ENCODE peak calls at places on chromosomes 12 and 14, in seven cellular contexts. J, P, T, V, F, A and L are unnamed samples. For H3K4me1, the result is how much of the 10 kb centered on the place peaks cover.

GRCh38 chr14:87877877-87878276 is 115.1 kb downstream of the GALC start:
- DNase-seq in J (no peak), P (no peak), T (no peak), V (no peak), F (no peak), A (no peak), L (no peak)

GRCh38 chr14:105622329-105622955 is 96.1 kb downstream of the TMEM121 start:
- DNase-seq in J (no peak), P (no peak), T (no peak), V (no peak), F (no peak), A (no peak), L (no peak)

GRCh38 chr14:69518341-69519101 is 34.0 kb downstream of the PLEKHD1 start:
- DNase-seq in J (no peak), P (peak), T (no peak), V (no peak), F (no peak), A (no peak), L (no peak)

GRCh38 chr12:107126688-107127481 is 33.5 kb upstream of the CRY1 start:
- DNase-seq in J (no peak), P (no peak), T (no peak), V (peak), F (no peak), A (no peak), L (no peak)

GRCh38 chr14:53432378-53432802 is 279.3 kb upstream of the DDHD1 start:
- DNase-seq in J (no peak), P (no peak), T (peak), V (peak), F (no peak), A (no peak), L (no peak)

GRCh38 chr14:80906946-80907345 is 34.6 kb downstream of the CEP128 start:
- DNase-seq in J (no peak), P (no peak), T (no peak), V (peak), F (no peak), A (no peak), L (no peak)

GRCh38 chr12:127125607-127126259 is 1141.2 kb upstream of the TMEM132C start:
- DNase-seq in J (no peak), P (no peak), T (peak), V (peak), F (no peak), A (no peak), L (no peak)

GRCh38 chr12:28759334-28759733 is 389.7 kb upstream of the FAR2 start:
- DNase-seq in J (no peak), P (no peak), T (peak), V (peak), F (no peak), A (no peak), L (no peak)

GRCh38 chr12:116206828-116207227 is 70.7 kb downstream of the MED13L start:
- DNase-seq in J (no peak), P (no peak), T (no peak), V (no peak), F (no peak), A (no peak), L (no peak)

GRCh38 chr12:92745874-92746553 is 43.2 kb downstream of the PLEKHG7 start:
- DNase-seq in J (peak), P (peak), T (peak), V (peak), F (peak), A (peak), L (no peak)

GRCh38 chr14:55136241-55136640 is 7.2 kb downstream of the LGALS3 start:
- DNase-seq in J (no peak), P (no peak), T (no peak), V (peak), F (no peak), A (no peak), L (no peak)

GRCh38 chr14:34461334-34462131 is 507 bp downstream of the SPTSSA start:
- DNase-seq in J (peak), P (peak), T (peak), V (peak), F (peak), A (peak), L (no peak)

GRCh38 chr12:82835217-82835616 is 148.5 kb downstream of the TMTC2 start:
- DNase-seq in J (no peak), P (no peak), T (peak), V (peak), F (no peak), A (no peak), L (no peak)

GRCh38 chr12:29634057-29634456 is 136.6 kb upstream of the OVCH1 start:
- DNase-seq in J (no peak), P (no peak), T (peak), V (peak), F (no peak), A (no peak), L (no peak)

GRCh38 chr12:20220339-20220738 is 148.0 kb upstream of the PDE3A start:
- DNase-seq in J (no peak), P (no peak), T (peak), V (peak), F (no peak), A (no peak), L (no peak)

GRCh38 chr14:35401422-35401729 is 3.2 kb downstream of the NFKBIA start:
- DNase-seq in J (no peak), P (no peak), T (no peak), V (no peak), F (no peak), A (no peak), L (no peak)

GRCh38 chr12:20259786-20260185 is 108.6 kb upstream of the PDE3A start:
- DNase-seq in J (no peak), P (no peak), T (no peak), V (no peak), F (no peak), A (no peak), L (no peak)

GRCh38 chr12:106113042-106113441 is 25.7 kb downstream of the NUAK1 start:
- DNase-seq in J (no peak), P (no peak), T (peak), V (peak), F (no peak), A (no peak), L (no peak)
- H3K4me1 ChIP-seq in J (under half), P (under half), T (under half), V (under half), F (half or more), A (half or more), L (under half)

GRCh38 chr12:62436164-62436503 is 30.5 kb upstream of the MON2 start:
- DNase-seq in J (no peak), P (no peak), T (no peak), V (no peak), F (peak), A (no peak), L (no peak)
- H3K4me3 ChIP-seq in J (peak), P (no peak), T (no peak), V (no peak), F (no peak), A (peak), L (peak)

GRCh38 chr12:118101051-118101450 is 2.8 kb downstream of the VSIG10 start:
- DNase-seq in J (no peak), P (no peak), T (no peak), V (no peak), F (no peak), A (no peak), L (no peak)

GRCh38 chr12:118102609-118103008 is 1.2 kb downstream of the VSIG10 start:
- DNase-seq in J (no peak), P (no peak), T (peak), V (no peak), F (no peak), A (no peak), L (no peak)

GRCh38 chr12:118098911-118099671 is 4.7 kb downstream of the VSIG10 start:
- DNase-seq in J (no peak), P (no peak), T (no peak), V (no peak), F (no peak), A (no peak), L (no peak)

GRCh38 chr12:118102070-118102469 is 1.7 kb downstream of the VSIG10 start:
- DNase-seq in J (no peak), P (peak), T (peak), V (peak), F (no peak), A (no peak), L (no peak)

GRCh38 chr12:118098456-118098855 is 5.4 kb downstream of the VSIG10 start:
- DNase-seq in J (no peak), P (no peak), T (peak), V (no peak), F (no peak), A (no peak), L (no peak)
- H3K27ac ChIP-seq in J (no peak), P (no peak), T (no peak), V (no peak), F (no peak), A (no peak), L (no peak)

GRCh38 chr14:68145036-68145435 is 325.5 kb downstream of the RAD51B start:
- DNase-seq in J (no peak), P (no peak), T (peak), V (no peak), F (no peak), A (no peak), L (no peak)

GRCh38 chr14:68147331-68147730 is 327.8 kb downstream of the RAD51B start:
- DNase-seq in J (no peak), P (no peak), T (no peak), V (no peak), F (no peak), A (no peak), L (no peak)

GRCh38 chr14:68144051-68144681 is 324.6 kb downstream of the RAD51B start:
- DNase-seq in J (peak), P (no peak), T (no peak), V (peak), F (peak), A (peak), L (no peak)

GRCh38 chr14:68146812-68147211 is 327.2 kb downstream of the RAD51B start:
- DNase-seq in J (no peak), P (peak), T (peak), V (peak), F (no peak), A (peak), L (no peak)

DNA sequence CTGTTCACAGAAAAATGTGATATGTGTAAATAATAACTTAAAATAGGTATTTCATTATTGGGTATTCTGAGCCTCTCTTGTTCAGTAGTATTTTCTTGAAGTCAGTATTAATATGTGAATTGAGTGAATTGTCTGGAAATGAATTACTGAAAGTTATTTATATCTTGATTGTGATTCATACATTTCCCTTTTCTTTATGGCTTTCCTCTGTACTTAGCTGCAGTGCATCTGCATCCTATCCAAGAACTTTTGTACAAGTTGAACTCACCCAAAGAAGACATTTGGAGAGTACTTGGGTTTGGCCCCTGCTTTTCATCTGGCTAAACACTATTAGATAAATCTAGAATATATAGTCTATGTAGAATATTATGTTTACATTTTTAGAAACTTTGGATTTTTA is 326.0 kb downstream of the RAD51B start:
- DNase-seq in J (no peak), P (no peak), T (no peak), V (peak), F (no peak), A (no peak), L (no peak)
- H3K4me1 ChIP-seq in J (half or more), P (under half), T (under half), V (under half), F (half or more), A (half or more), L (under half)

DNA sequence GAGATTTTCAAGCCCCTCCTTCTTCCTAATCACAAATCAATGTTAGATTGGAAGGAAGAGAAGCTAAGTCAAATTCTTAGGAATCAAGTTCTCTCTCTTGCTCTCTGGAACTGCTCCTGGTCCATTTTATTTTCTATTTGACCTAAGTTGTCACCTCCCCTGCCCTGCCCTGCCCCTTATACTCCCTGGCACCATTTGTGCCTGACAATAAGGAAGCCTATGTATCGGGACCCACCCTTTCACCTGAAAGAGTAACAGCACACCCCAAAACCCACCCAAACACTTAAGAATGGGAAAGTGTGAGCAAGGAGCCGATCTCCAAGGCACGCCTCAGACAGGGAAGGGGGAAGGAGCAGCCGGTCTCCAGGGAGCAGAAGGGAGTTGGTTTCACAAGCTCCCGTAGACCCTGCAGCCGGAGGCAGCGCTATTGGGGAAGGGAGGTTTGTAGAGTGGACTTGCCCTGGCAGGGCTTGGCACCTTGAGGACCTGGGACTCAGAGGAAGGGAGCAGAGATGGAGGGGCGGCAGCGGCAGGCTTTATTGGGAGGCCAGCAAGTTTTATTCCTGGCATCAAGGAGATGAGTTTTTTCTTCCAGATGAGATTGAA is 1.6 kb downstream of the LRRC74A start:
- DNase-seq in J (no peak), P (no peak), T (no peak), V (no peak), F (peak), A (no peak), L (no peak)
- H3K4me3 ChIP-seq in J (peak), P (no peak), T (no peak), V (no peak), F (peak), A (peak), L (no peak)

GRCh38 chr12:57518176-57518919 is 2.0 kb downstream of the DDIT3 start:
- DNase-seq in J (no peak), P (no peak), T (no peak), V (no peak), F (no peak), A (no peak), L (no peak)
- H3K27ac ChIP-seq in J (peak), P (peak), T (no peak), V (no peak), F (peak), A (peak), L (no peak)

GRCh38 chr12:108346022-108346633 is 7.0 kb upstream of the CMKLR1 start:
- DNase-seq in J (no peak), P (no peak), T (no peak), V (no peak), F (no peak), A (no peak), L (no peak)
- H3K4me1 ChIP-seq in J (under half), P (under half), T (under half), V (under half), F (under half), A (under half), L (under half)

DNA sequence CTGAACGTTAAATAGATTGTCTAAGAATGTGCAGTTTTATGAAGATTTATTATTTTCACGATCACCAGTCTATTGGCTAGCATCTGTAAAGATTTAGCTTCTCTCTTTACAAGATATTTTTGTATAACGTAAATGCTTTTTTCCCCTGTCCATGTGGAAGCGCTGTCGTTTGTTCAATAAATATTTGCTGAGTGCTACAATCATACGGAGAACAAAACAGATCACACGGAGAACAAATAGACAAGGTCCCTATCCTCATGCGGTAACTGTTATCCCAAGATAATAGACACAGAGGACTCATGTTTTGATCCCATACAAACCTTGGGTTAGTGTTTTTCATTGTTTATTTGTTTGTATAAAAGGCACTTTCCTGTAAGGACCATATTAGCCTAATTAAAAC is 397.5 kb downstream of the BCAT1 start:
- DNase-seq in J (no peak), P (no peak), T (no peak), V (no peak), F (no peak), A (no peak), L (no peak)
- H3K4me3 ChIP-seq in J (no peak), P (no peak), T (no peak), V (no peak), F (peak), A (peak), L (no peak)